ENCODE peak calls at places on chromosome 12, in nine cellular contexts. S is left lung, A is keratinocyte, L is HCT116, O is ovary, D is sigmoid colon, M is AG04450, B is astrocyte of the cerebellum, G is astrocyte of the spinal cord. W is an unnamed sample.
A peak's percentile ranks its signal among the peaks of the same experiment; 100 is the strongest.

GRCh38 chr12:27573972-27574371 is 50.0 kb downstream of the PPFIBP1 start:
- DNase-seq in B (peak; percentile 86), S (no peak), M (peak; percentile 63), L (peak; percentile 37), O (no peak), A (no peak), D (no peak), G (peak; percentile 98), W (peak; percentile 76)

GRCh38 chr12:76252031-76252430 is 96.2 kb downstream of the BBS10 start:
- DNase-seq in G (no peak), L (no peak), D (no peak), M (no peak), O (no peak), B (no peak), A (no peak), S (no peak), W (no peak)

GRCh38 chr12:105419606-105420005 is 89.1 kb downstream of the C12orf75 start:
- DNase-seq in M (no peak), D (no peak), L (no peak), A (no peak), S (no peak), G (no peak), O (no peak), B (no peak), W (no peak)

GRCh38 chr12:84756961-84757360 is 155.6 kb downstream of the SLC6A15 start:
- DNase-seq in O (no peak), S (no peak), L (no peak), M (peak; percentile 34), B (peak; percentile 22), D (no peak), A (no peak), G (peak; percentile 51), W (peak; percentile 79)

GRCh38 chr12:45730116-45730841 is 773 bp downstream of the ARID2 start:
- DNase-seq in B (no peak), L (no peak), O (peak; percentile 58), D (peak; percentile 70), A (no peak), S (peak; percentile 87), M (no peak), G (peak; percentile 66), W (no peak)

GRCh38 chr12:82047480-82047879 is 288.3 kb upstream of the PPFIA2 start:
- DNase-seq in O (no peak), B (no peak), A (no peak), M (no peak), L (no peak), D (no peak), S (no peak), G (no peak), W (no peak)

GRCh38 chr12:110640275-110641025 is 26.5 kb downstream of the TCTN1 start:
- DNase-seq in B (no peak), M (no peak), S (no peak), O (no peak), D (no peak), L (no peak), A (no peak), G (no peak), W (no peak)

GRCh38 chr12:48021485-48022179 is 17.4 kb upstream of the COL2A1 start:
- DNase-seq in B (no peak), S (no peak), O (no peak), M (no peak), G (no peak), A (no peak), D (no peak), L (no peak), W (no peak)

GRCh38 chr12:5694759-5695409 is 250.2 kb downstream of the ANO2 start:
- DNase-seq in O (no peak), M (no peak), L (peak; percentile 3), A (no peak), D (no peak), G (no peak), B (no peak), S (no peak), W (no peak)

DNA sequence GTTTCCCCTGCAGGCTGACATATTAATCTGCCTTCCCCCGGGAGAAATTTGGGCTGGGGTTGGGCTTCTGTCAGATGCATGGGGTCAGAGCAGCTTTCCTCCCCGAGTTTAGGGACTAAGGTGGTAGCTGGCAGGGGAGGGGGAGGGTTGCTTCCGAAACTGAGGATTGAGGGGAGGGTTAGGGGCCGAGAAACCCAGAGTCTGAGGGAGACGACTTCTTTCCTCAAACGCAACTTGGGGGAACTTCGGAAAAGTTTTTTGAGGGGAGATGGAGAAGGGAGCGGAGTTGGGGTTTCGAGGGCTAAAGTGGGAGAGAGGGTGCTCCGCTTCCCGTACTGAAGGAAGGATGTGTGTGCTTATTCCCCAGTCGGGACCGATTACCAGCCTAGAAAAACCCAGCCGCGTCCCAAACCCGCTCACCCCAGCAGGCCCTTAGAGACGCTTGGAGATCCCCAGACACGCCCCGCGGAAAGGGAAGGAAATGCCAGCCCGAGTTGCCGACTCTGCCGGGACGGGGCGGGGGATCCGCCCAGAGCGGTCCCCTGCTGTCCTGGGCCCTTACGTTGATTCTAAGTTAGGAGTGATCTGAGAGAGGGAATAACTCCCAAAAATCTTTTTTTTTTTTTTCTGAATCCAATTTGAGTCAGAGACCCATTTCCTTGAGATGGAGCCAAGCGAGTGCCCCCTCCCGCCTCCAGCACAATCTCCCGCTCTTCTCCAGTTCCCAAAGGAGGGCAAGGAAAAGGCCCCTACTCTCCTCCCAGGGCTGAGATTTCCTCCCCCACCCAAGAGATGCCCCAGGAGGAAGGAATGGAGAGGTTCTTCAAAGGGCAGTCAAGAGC is 61.9 kb downstream of the SMUG1 start:
- DNase-seq in A (no peak), D (peak; percentile 88), M (no peak), G (peak; percentile 13), L (no peak), S (no peak), B (no peak), O (peak; percentile 87), W (no peak)
- H3K4me3 ChIP-seq in A (peak overlapping the region; percentile 74), D (peak overlapping the region; percentile 65), M (no peak overlapping the region), G (peak overlapping the region; percentile 63), L (no peak overlapping the region), S (peak overlapping the region; percentile 39), B (peak overlapping the region; percentile 27), O (peak overlapping the region; percentile 87), W (peak overlapping the region; percentile 72)

GRCh38 chr12:124579921-124580517 is 12.6 kb upstream of the NCOR2 start:
- DNase-seq in G (no peak), B (no peak), M (no peak), O (no peak), D (no peak), L (no peak), A (no peak), S (no peak), W (no peak)

GRCh38 chr12:124577986-124578385 is 10.6 kb upstream of the NCOR2 start:
- DNase-seq in B (no peak), M (no peak), S (no peak), A (no peak), G (no peak), D (no peak), O (no peak), L (no peak), W (no peak)

GRCh38 chr12:124577374-124577773 is 10.0 kb upstream of the NCOR2 start:
- DNase-seq in S (no peak), D (no peak), B (no peak), A (no peak), G (no peak), L (no peak), M (no peak), O (no peak), W (no peak)

GRCh38 chr12:124578854-124579253 is 11.4 kb upstream of the NCOR2 start:
- DNase-seq in D (no peak), S (no peak), L (no peak), A (no peak), G (no peak), O (no peak), B (no peak), M (no peak), W (no peak)

DNA sequence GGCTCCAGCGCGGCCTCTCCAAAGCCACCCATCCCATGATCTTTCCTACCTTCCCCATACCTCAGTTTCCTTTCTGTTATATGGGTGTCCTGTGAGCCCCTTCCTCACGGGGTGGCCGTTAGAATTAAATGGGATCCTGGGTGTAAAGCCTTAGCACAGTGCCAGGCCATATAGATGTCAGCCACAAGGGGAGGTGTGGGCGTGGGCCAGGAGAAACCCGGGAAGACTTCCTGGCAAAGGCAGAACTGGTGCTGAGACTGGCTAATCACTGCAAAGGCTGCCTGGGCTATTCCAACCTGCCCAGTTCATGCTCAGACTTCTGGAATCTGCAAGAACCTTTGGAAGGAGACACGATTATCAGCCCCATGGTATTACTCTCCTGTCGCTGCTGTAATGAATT is 11.0 kb upstream of the NCOR2 start:
- DNase-seq in B (no peak), S (no peak), G (no peak), O (no peak), D (no peak), A (no peak), L (no peak), M (no peak), W (no peak)
- TF ChIP-seq CTCF in B (no peak), S (no peak), G (no peak), O (no peak), D (no peak), A (peak; percentile 61), L (peak; percentile 41), M (peak; percentile 10), W (no peak)

GRCh38 chr12:120231316-120232011 is 30.6 kb upstream of the RPLP0 start:
- DNase-seq in M (peak; percentile 70), L (peak; percentile 97), S (peak; percentile 76), G (peak; percentile 94), B (peak; percentile 73), A (peak; percentile 92), D (peak; percentile 79), O (no peak), W (peak; percentile 67)
- H3K4me3 ChIP-seq in M (peak overlapping the region; percentile 40), L (peak overlapping the region; percentile 44), S (peak overlapping the region; percentile 16), G (no peak overlapping the region), B (no peak overlapping the region), A (no peak overlapping the region), D (no peak overlapping the region), O (no peak overlapping the region), W (peak overlapping the region; percentile 6)

GRCh38 chr12:112540021-112540420 is 121.3 kb downstream of the PTPN11 start:
- DNase-seq in B (no peak), A (no peak), O (no peak), D (no peak), L (no peak), S (no peak), M (no peak), G (no peak), W (no peak)

GRCh38 chr12:112536367-112536730 is 117.6 kb downstream of the PTPN11 start:
- DNase-seq in O (no peak), S (no peak), A (no peak), D (no peak), L (no peak), M (no peak), B (no peak), G (no peak), W (no peak)

GRCh38 chr12:112538740-112539139 is 120.0 kb downstream of the PTPN11 start:
- DNase-seq in B (no peak), A (no peak), M (no peak), L (no peak), D (no peak), O (no peak), S (no peak), G (no peak), W (no peak)

GRCh38 chr12:112537710-112538396 is 119.1 kb downstream of the PTPN11 start:
- DNase-seq in S (no peak), L (peak; percentile 26), D (no peak), M (no peak), A (no peak), G (no peak), B (no peak), O (no peak), W (no peak)

DNA sequence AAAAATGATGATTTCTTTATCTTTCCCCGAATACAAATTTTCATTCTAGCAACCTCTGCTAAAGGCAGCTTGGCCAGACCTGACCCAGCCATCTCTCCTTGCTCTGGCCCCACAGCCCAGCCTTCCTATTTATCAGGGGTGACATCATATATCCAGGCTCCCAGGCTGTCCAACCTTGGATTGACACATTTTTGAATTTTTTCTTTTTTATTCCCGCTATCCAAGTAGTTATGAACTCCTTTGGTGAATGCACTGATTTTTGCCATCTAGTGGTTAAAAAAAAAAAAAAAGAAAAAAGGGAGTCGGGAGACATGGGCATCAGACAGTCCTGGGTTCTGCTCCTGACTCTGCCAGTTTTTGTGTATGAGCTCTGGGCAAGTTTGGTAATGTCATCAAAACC is 120.5 kb downstream of the PTPN11 start:
- DNase-seq in B (no peak), M (no peak), O (no peak), D (no peak), A (no peak), L (no peak), G (no peak), S (no peak), W (no peak)
- TF ChIP-seq CTCF in B (no peak), M (peak; percentile 8), O (no peak), D (no peak), A (no peak), L (peak; percentile 16), G (no peak), S (no peak), W (no peak)